ENCODE peak calls at places on chromosomes 16 and 17, in ten cellular contexts. T is neural progenitor cell, Z is H9, Q is esophagus squamous epithelium, W is GM23338, F is dorsolateral prefrontal cortex, B is omental fat pad, C is ovary, V is Calu3, P is left ventricle myocardium inferior. L is an unnamed sample.

GRCh38 chr17:44219126-44219635 is 294 bp downstream of the UBTF start:
- DNase-seq in C (peak), V (peak), B (no peak), Q (no peak), W (peak), T (peak), F (peak), P (peak), Z (peak), L (peak)

GRCh38 chr16:86498155-86498651 is 12.1 kb upstream of the FOXF1 start:
- DNase-seq in W (no peak), Q (no peak), T (peak), P (no peak), Z (peak), B (no peak), F (no peak), C (no peak), V (no peak), L (no peak)

GRCh38 chr16:16045311-16045710 is 95.9 kb downstream of the ABCC1 start:
- DNase-seq in Q (no peak), Z (no peak), C (no peak), F (no peak), T (no peak), W (no peak), P (no peak), V (no peak), B (no peak), L (no peak)

GRCh38 chr17:56833023-56833811 is 503 bp downstream of the C17orf67 start:
- DNase-seq in T (peak), V (peak), F (peak), W (peak), B (peak), Z (peak), P (peak), Q (no peak), C (peak), L (peak)

GRCh38 chr17:60087882-60088669 is 9.4 kb upstream of the HEATR6 start:
- DNase-seq in P (no peak), B (no peak), T (no peak), Q (no peak), V (no peak), C (no peak), Z (peak), W (peak), F (no peak), L (no peak)

GRCh38 chr16:51939371-51940005 is 607.5 kb downstream of the TOX3 start:
- DNase-seq in Z (no peak), T (no peak), F (no peak), B (no peak), C (no peak), P (no peak), Q (no peak), W (peak), V (no peak), L (no peak)

GRCh38 chr17:64647817-64648216 is 14.3 kb downstream of the SMURF2 start:
- DNase-seq in Z (no peak), F (no peak), C (no peak), V (no peak), Q (no peak), W (no peak), T (no peak), B (no peak), P (no peak), L (no peak)

GRCh38 chr17:694239-694638 is 20.4 kb downstream of the VPS53 start:
- DNase-seq in B (no peak), Q (no peak), T (no peak), Z (no peak), C (no peak), F (no peak), V (no peak), W (no peak), P (no peak), L (no peak)

DNA sequence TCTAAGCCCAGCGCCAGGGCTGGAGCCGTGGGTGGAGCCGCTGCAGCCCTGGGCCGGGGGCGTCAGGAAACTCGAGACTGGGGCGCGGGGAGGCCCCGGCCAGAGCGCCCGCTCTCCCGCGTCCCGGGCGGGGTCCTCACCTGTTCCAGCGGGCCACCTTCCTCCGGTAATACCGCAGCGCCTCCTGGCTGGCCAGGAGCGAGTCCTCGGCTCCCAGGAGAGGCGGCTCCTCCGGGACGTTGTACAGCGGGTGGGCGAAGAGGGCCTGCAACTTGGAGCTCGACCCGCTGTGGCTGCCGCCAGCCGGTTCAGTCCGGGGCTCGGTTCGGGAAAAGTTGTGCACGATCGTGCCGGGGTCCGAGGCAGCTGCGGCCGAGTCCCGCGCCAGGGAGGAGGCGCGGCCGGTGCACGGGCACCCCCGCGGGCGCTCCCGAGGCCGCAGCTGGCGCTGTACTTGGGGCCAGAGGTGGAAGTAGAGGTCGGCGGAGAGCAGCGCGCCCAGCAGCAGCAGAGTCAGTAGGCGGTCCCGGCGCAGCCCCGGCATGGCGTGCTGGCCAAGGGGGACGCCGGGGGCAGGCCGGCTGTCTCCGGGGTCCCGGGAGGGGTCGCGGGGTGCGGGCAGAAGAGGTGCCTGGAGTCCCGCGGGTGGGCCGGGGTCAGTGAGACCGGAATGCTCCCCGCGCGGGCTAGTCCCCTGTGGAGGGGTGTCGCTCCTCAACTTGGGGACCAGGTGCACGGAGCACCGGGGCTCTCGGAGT is 865 bp downstream of the FAM20A start:
- DNase-seq in F (peak), W (peak), V (peak), Q (no peak), P (peak), C (peak), B (no peak), T (peak), Z (peak), L (peak)
- TF ChIP-seq CTCF in F (no peak), W (peak), V (no peak), Q (peak), P (peak), C (peak), B (no peak), T (peak), Z (peak), L (no peak)

GRCh38 chr17:74743755-74744154 is 4.7 kb upstream of the NHERF1 start:
- DNase-seq in W (no peak), P (no peak), T (no peak), F (no peak), Q (no peak), V (no peak), C (no peak), Z (no peak), B (no peak), L (no peak)

GRCh38 chr17:74744349-74744713 is 4.1 kb upstream of the NHERF1 start:
- DNase-seq in F (no peak), B (no peak), C (no peak), W (no peak), V (no peak), Q (no peak), P (peak), Z (no peak), T (no peak), L (no peak)

GRCh38 chr17:74745548-74746177 is 2.8 kb upstream of the NHERF1 start:
- DNase-seq in C (no peak), V (no peak), Q (no peak), T (no peak), P (peak), Z (peak), F (no peak), W (no peak), B (no peak), L (no peak)

GRCh38 chr17:74746376-74746775 is 2.1 kb upstream of the NHERF1 start:
- DNase-seq in B (no peak), T (peak), Q (no peak), V (no peak), C (no peak), Z (peak), P (peak), F (no peak), W (no peak), L (no peak)

GRCh38 chr17:74744714-74745547 is 3.5 kb upstream of the NHERF1 start:
- DNase-seq in P (peak), B (peak), W (peak), Z (peak), V (peak), F (peak), C (peak), T (peak), Q (peak), L (peak)
- TF ChIP-seq CTCF in P (peak), B (peak), W (peak), Z (peak), V (peak), F (peak), C (peak), T (peak), Q (peak), L (peak)

GRCh38 chr16:12392585-12393089 is 411.1 kb downstream of the CPPED1 start:
- DNase-seq in P (no peak), Q (no peak), Z (no peak), F (no peak), V (no peak), W (no peak), C (peak), B (no peak), T (no peak), L (no peak)
- TF ChIP-seq CTCF in P (no peak), Q (no peak), Z (peak), F (no peak), V (no peak), W (no peak), C (peak), B (no peak), T (no peak), L (no peak)

DNA sequence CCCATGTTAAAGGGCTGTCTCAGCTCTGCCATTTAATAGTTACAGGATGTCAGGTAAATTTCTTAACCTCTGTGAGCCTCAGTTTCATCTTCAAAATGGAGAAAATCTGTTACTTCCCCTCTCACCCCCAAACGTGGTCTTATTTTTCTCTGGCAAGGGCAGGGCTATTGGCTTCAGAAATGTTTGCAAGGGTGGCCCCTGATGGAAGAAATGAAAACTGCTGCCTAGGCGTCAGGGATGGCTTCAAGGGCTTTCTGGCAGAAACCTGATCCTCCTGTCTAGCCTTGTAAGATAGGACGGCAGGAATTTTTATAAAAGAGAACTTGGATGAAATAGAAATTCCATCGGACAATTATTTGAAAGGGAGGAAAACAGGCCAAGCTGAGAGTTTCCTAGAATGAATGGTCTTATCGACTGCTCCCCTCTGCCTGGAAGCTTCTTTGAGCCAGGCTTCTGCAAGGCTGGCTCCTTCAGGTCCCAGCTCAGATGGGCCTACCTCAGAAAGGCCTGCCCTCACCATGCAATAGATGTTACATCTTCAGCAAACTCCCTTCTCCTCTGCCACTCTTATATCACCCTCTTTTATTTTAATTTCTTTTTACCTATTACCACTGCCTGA is 43.0 kb upstream of the TANGO6 start:
- DNase-seq in V (peak), T (peak), C (peak), F (peak), W (peak), B (no peak), Z (peak), Q (no peak), P (no peak), L (peak)
- TF ChIP-seq CTCF in V (peak), T (peak), C (peak), F (peak), W (peak), B (no peak), Z (peak), Q (peak), P (peak), L (peak)

DNA sequence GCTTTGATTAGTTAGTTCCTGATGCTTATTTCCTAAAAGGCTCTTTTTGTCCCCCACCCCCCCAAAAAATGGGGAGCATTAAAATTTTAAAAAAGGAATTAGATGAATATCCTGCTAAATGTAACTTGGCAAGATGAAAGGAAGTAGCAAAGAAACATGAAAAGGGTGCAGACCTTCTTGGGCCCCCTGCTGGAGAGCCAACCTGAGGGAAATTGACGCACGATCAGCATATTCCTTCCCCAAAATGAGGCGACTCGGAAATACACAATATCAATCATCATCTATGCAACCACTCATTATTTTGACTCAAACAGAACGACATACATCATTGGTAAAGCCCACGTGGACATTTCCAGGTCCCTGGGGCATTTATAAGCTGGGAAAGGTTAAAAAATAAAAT is 59.7 kb downstream of the GRIN2A start:
- DNase-seq in C (no peak), Q (no peak), V (peak), P (no peak), F (no peak), W (peak), B (no peak), T (peak), Z (no peak), L (no peak)
- TF ChIP-seq CTCF in C (no peak), Q (no peak), V (peak), P (peak), F (peak), W (peak), B (no peak), T (peak), Z (peak), L (no peak)

GRCh38 chr16:53404959-53405358 is 29.3 kb upstream of the RBL2 start:
- DNase-seq in F (no peak), C (no peak), Z (no peak), P (no peak), B (no peak), V (no peak), Q (no peak), T (no peak), W (no peak), L (no peak)
- TF ChIP-seq CTCF in F (no peak), C (no peak), Z (peak), P (no peak), B (no peak), V (no peak), Q (no peak), T (peak), W (no peak), L (no peak)

GRCh38 chr16:12255919-12256665 is 279.6 kb downstream of the SNX29 start:
- DNase-seq in W (no peak), V (no peak), T (no peak), P (no peak), Z (no peak), B (no peak), C (no peak), F (no peak), Q (no peak), L (no peak)

GRCh38 chr16:12256880-12257279 is 280.3 kb downstream of the SNX29 start:
- DNase-seq in B (no peak), C (no peak), T (no peak), Z (no peak), W (no peak), F (no peak), V (no peak), P (no peak), Q (no peak), L (no peak)

GRCh38 chr16:12259258-12259657 is 282.7 kb downstream of the SNX29 start:
- DNase-seq in B (no peak), T (no peak), Z (no peak), Q (no peak), P (no peak), F (no peak), C (no peak), W (no peak), V (no peak), L (no peak)

GRCh38 chr16:12258806-12259205 is 282.3 kb downstream of the SNX29 start:
- DNase-seq in Q (no peak), P (no peak), V (no peak), C (no peak), F (no peak), Z (no peak), B (no peak), W (no peak), T (no peak), L (no peak)

GRCh38 chr16:12257926-12258561 is 281.5 kb downstream of the SNX29 start:
- DNase-seq in V (peak), W (peak), Q (no peak), C (no peak), F (no peak), B (no peak), Z (peak), T (peak), P (no peak), L (no peak)
- TF ChIP-seq CTCF in V (no peak), W (peak), Q (no peak), C (no peak), F (no peak), B (no peak), Z (peak), T (peak), P (peak), L (no peak)

GRCh38 chr17:74924250-74924948 is at the start of gene OTOP2:
- DNase-seq in Z (no peak), P (peak), T (peak), Q (no peak), F (no peak), C (no peak), W (peak), V (no peak), B (no peak), L (peak)
- TF ChIP-seq CTCF in Z (no peak), P (no peak), T (no peak), Q (no peak), F (no peak), C (no peak), W (no peak), V (no peak), B (no peak), L (no peak)